ENCODE peak calls at places on chromosomes 16 and 17, in seven cellular contexts. S is mesendoderm, T is trophoblast cell, R is H9, N is IMR-90, W is mesenchymal stem cell, X is H1. G is an unnamed sample.
A peak's percentile ranks its signal among the peaks of the same experiment; 100 is the strongest.

GRCh38 chr16:70682239-70683145 is 3.4 kb downstream of the MTSS2 start:
- DNase-seq in S (peak; percentile 47), T (peak; percentile 38), R (no peak), N (no peak), W (no peak), X (no peak), G (no peak)

GRCh38 chr17:81866440-81867122 is 4.6 kb downstream of the ARHGDIA start:
- DNase-seq in S (no peak), T (no peak), R (no peak), N (no peak), W (peak; percentile 37), X (no peak), G (no peak)

GRCh38 chr17:16866436-16866835 is 105.5 kb downstream of the TNFRSF13B start:
- DNase-seq in S (no peak), T (no peak), R (no peak), N (no peak), W (no peak), X (no peak), G (no peak)

GRCh38 chr16:25868966-25869365 is 177.2 kb downstream of the HS3ST4 start:
- DNase-seq in S (peak; percentile 31), T (no peak), R (no peak), N (no peak), W (no peak), X (no peak), G (no peak)

GRCh38 chr17:43467981-43468541 is 15.7 kb upstream of the DHX8 start:
- DNase-seq in S (no peak), T (no peak), R (no peak), N (peak; percentile 85), W (peak; percentile 50), X (no peak), G (no peak)

GRCh38 chr16:57452021-57452420 is 4.7 kb downstream of the COQ9 start:
- DNase-seq in S (no peak), T (peak; percentile 76), R (no peak), N (no peak), W (no peak), X (no peak), G (no peak)

GRCh38 chr17:32746698-32747097 is 130.2 kb downstream of the MYO1D start:
- DNase-seq in S (no peak), T (peak; percentile 56), R (no peak), N (peak; percentile 45), W (peak; percentile 72), X (no peak), G (no peak)

GRCh38 chr17:7114241-7114874 is at the start of gene ASGR2:
- DNase-seq in S (no peak), T (no peak), R (no peak), N (no peak), W (no peak), X (no peak), G (no peak)

GRCh38 chr16:23521037-23521743 is 10.9 kb upstream of the GGA2 start:
- DNase-seq in S (no peak), T (no peak), R (no peak), N (no peak), W (no peak), X (no peak), G (no peak)

DNA sequence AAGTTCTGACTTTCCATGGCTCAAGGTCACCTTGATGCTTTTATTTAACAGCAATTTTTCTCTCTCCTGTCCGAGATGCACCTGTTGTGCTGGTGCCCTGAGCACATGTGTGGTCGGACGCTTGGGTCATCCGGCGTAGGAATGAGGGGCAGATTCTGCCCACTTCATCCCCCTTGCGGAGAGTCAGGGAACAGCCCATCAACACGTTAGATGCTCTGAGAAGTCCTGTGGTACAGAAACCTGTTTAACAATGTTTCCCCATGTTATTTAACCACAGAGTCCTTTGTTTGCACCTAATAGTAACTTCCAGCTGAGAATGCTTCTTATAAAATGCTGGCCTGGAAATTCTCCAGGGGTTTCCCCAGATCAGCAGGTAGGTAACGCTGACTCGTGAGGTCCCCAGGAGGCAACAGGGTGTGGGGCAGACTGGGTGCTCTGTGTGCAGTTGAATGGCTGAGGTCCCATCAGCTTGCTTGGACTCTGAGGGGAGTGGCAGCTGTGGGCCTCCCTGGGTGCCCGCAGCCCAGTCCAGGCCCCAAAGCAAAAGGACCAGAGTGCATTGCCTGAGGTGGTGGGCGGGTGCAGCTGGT is 17.8 kb downstream of the DOC2B start:
- DNase-seq in S (no peak), T (no peak), R (peak; percentile 67), N (no peak), W (peak; percentile 20), X (peak; percentile 64), G (no peak)
- H3K4ac ChIP-seq in S (no peak overlapping the region), T (no peak overlapping the region), R (no peak overlapping the region), N (no peak overlapping the region), W (no peak overlapping the region), X (no peak overlapping the region), G (peak overlapping the region; percentile 60)

DNA sequence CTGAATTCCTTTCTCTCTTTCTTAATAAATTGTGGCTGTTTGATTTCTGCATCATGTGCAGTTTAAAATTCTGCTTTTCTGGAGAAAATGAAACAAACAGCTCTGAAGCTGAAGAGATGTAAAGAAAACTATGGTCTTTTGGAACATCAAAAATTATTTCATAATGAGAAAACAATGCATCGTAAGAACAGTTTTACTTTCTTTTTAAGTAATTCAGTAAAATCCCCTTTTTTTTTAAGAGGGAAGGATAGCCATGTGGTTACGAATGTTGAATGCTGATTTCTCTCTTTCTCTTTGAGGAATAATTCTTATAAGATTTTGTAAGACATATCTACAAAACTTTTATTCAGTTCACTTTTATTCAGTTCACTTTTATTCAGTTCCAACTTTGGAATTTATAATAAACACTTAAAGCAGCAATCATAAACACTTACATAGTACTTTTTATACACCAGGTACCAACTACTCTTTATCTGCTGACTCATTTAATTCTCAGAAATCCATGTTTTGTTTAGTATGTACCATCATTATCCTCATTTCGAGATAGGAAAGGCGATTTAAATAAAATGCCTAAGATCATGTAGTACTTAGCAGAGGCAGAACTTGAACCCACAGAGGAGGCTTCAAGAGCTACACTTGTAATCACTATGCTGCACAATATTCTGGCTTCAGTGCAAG is 26.6 kb downstream of the CNTNAP4 start:
- DNase-seq in S (no peak), T (no peak), R (no peak), N (no peak), W (no peak), X (no peak), G (no peak)
- H3K4ac ChIP-seq in S (no peak overlapping the region), T (no peak overlapping the region), R (no peak overlapping the region), N (no peak overlapping the region), W (no peak overlapping the region), X (no peak overlapping the region), G (no peak overlapping the region)

DNA sequence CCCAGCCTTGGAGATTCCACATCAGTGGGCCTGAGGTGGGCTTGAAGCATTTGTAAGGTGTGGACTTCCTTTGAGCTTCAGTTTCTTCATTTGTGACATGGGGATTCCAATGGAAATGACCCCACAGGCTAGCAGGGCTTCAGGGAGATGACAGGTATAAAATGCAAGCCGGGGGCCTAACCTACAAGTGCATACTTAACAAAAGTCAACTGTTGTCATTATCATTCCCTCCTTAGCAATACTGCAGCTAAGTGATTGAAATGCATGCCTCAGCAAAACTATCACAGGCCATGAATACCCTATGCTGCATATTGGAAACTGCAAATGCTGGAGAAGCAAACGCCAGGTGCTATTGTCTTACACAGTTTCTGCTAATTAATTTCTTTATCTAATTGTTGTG is 19.8 kb downstream of the CCL4 start:
- DNase-seq in S (no peak), T (no peak), R (peak; percentile 72), N (no peak), W (no peak), X (no peak), G (no peak)
- H3K4ac ChIP-seq in S (no peak overlapping the region), T (no peak overlapping the region), R (no peak overlapping the region), N (no peak overlapping the region), W (no peak overlapping the region), X (no peak overlapping the region), G (no peak overlapping the region)

GRCh38 chr17:12734852-12735430 is 54.4 kb upstream of the ARHGAP44 start:
- DNase-seq in S (peak; percentile 71), T (no peak), R (peak; percentile 12), N (no peak), W (no peak), X (no peak), G (no peak)

GRCh38 chr17:12739500-12739899 is 49.8 kb upstream of the ARHGAP44 start:
- DNase-seq in S (no peak), T (peak; percentile 56), R (no peak), N (no peak), W (no peak), X (no peak), G (no peak)

GRCh38 chr17:12738624-12739023 is 50.7 kb upstream of the ARHGAP44 start:
- DNase-seq in S (no peak), T (no peak), R (no peak), N (no peak), W (no peak), X (no peak), G (no peak)

GRCh38 chr17:12737740-12738469 is 51.4 kb upstream of the ARHGAP44 start:
- DNase-seq in S (no peak), T (no peak), R (peak; percentile 15), N (peak; percentile 43), W (no peak), X (no peak), G (no peak)

GRCh38 chr17:12736526-12736925 is 52.8 kb upstream of the ARHGAP44 start:
- DNase-seq in S (no peak), T (no peak), R (peak; percentile 16), N (peak; percentile 25), W (no peak), X (no peak), G (no peak)
- H3K4ac ChIP-seq in S (no peak overlapping the region), T (no peak overlapping the region), R (no peak overlapping the region), N (no peak overlapping the region), W (no peak overlapping the region), X (no peak overlapping the region), G (no peak overlapping the region)

G was measured in neuronal stem cell.